ENCODE peak calls at places on chromosome 17, in six cellular contexts. C is fibroblast of lung, I is mammary epithelial cell, T is GM23338, O is H9, K is A549. M is an unnamed sample.

GRCh38 chr17:76076765-76077581 is 2.0 kb upstream of the ZACN start:
- DNase-seq in T (peak; percentile 77), K (no peak), C (no peak), I (peak; percentile 40), O (peak; percentile 74), M (no peak)

GRCh38 chr17:83019376-83019775 is 60.0 kb upstream of the METRNL start:
- DNase-seq in I (no peak), C (no peak), T (no peak), K (no peak), O (no peak), M (no peak)

GRCh38 chr17:37438141-37438540 is 31.5 kb downstream of the TADA2A start:
- DNase-seq in K (no peak), T (peak; percentile 65), O (no peak), C (no peak), I (no peak), M (peak; percentile 15)

GRCh38 chr17:69860142-69860680 is 214.8 kb upstream of the KCNJ16 start:
- DNase-seq in O (no peak), T (no peak), I (peak; percentile 51), C (no peak), K (no peak), M (no peak)

GRCh38 chr17:14471052-14471451 is 170.2 kb downstream of the HS3ST3B1 start:
- DNase-seq in T (no peak), I (peak; percentile 21), C (peak; percentile 43), K (peak; percentile 50), O (no peak), M (no peak)

GRCh38 chr17:77019955-77020379 is 120.8 kb upstream of the SEC14L1 start:
- DNase-seq in O (peak; percentile 68), C (no peak), K (no peak), T (peak; percentile 44), I (no peak), M (no peak)

GRCh38 chr17:79658811-79659207 is 48.0 kb upstream of the RBFOX3 start:
- DNase-seq in C (peak; percentile 5), K (peak; percentile 70), T (peak; percentile 85), I (no peak), O (peak; percentile 83), M (peak; percentile 12)

GRCh38 chr17:82424001-82424862 is 5.8 kb upstream of the OGFOD3 start:
- DNase-seq in I (peak; percentile 21), O (peak; percentile 69), C (peak; percentile 19), K (no peak), T (peak; percentile 86), M (peak; percentile 81)

GRCh38 chr17:83079766-83080616 is 582 bp downstream of the METRNL start:
- DNase-seq in C (no peak), K (peak; percentile 42), T (no peak), O (no peak), I (no peak), M (peak; percentile 41)

GRCh38 chr17:7034955-7035590 is 742 bp upstream of the SLC16A13 start:
- DNase-seq in O (no peak), C (no peak), I (no peak), K (no peak), T (no peak), M (peak; percentile 38)

GRCh38 chr17:64270885-64271284 is 7.8 kb upstream of the TEX2 start:
- DNase-seq in K (no peak), O (no peak), T (no peak), I (no peak), C (no peak), M (peak; percentile 41)

GRCh38 chr17:66331038-66331816 is 28.8 kb downstream of the PRKCA start:
- DNase-seq in K (no peak), C (no peak), I (no peak), T (no peak), O (no peak), M (no peak)

GRCh38 chr17:32875904-32876413 is 965 bp downstream of the MYO1D start:
- DNase-seq in K (no peak), C (peak; percentile 43), I (no peak), O (no peak), T (no peak), M (no peak)

GRCh38 chr17:65797809-65798208 is 236.4 kb upstream of the AXIN2 start:
- DNase-seq in K (no peak), I (no peak), C (no peak), T (peak; percentile 86), O (peak; percentile 65), M (peak; percentile 16)

GRCh38 chr17:82281502-82282238 is 8.2 kb upstream of the CSNK1D start:
- DNase-seq in I (peak; percentile 92), T (no peak), K (no peak), C (peak; percentile 47), O (no peak), M (no peak)

GRCh38 chr17:57211543-57211942 is 44.8 kb upstream of the MSI2 start:
- DNase-seq in C (peak; percentile 69), T (no peak), O (no peak), I (peak; percentile 79), K (peak; percentile 33), M (no peak)

GRCh38 chr17:16215965-16216316 is 607 bp upstream of the NCOR1 start:
- DNase-seq in I (no peak), C (no peak), T (peak; percentile 78), K (no peak), O (peak; percentile 81), M (peak; percentile 83)

GRCh38 chr17:75764711-75765421 is at the start of gene GALK1:
- DNase-seq in K (peak; percentile 81), T (peak; percentile 79), O (peak; percentile 86), I (peak; percentile 76), C (peak; percentile 64), M (peak; percentile 91)

GRCh38 chr17:78185981-78186688 is 717 bp downstream of the TK1 start:
- DNase-seq in O (no peak), T (no peak), K (peak; percentile 73), I (peak; percentile 41), C (no peak), M (peak; percentile 53)

GRCh38 chr17:66715745-66716156 is 119.2 kb upstream of the CACNG5 start:
- DNase-seq in T (peak; percentile 93), C (peak; percentile 61), K (peak; percentile 89), O (peak; percentile 62), I (peak; percentile 61), M (peak; percentile 81)

GRCh38 chr17:78924481-78925151 is 571 bp downstream of the TIMP2 start:
- DNase-seq in T (peak; percentile 81), I (no peak), C (peak; percentile 44), O (peak; percentile 73), K (no peak), M (no peak)

GRCh38 chr17:74474043-74474792 is 7.8 kb downstream of the CD300A start:
- DNase-seq in I (no peak), O (no peak), K (no peak), T (no peak), C (no peak), M (peak; percentile 94)

GRCh38 chr17:74471341-74471740 is 4.9 kb downstream of the CD300A start:
- DNase-seq in I (no peak), C (no peak), K (no peak), T (no peak), O (no peak), M (no peak)

GRCh38 chr17:74475189-74475588 is 8.8 kb downstream of the CD300A start:
- DNase-seq in C (no peak), I (no peak), K (no peak), O (no peak), T (no peak), M (no peak)

GRCh38 chr17:74472890-74473289 is 6.5 kb downstream of the CD300A start:
- DNase-seq in I (no peak), O (no peak), K (no peak), C (no peak), T (no peak), M (no peak)

GRCh38 chr17:74473294-74473693 is 6.9 kb downstream of the CD300A start:
- DNase-seq in C (no peak), O (no peak), I (no peak), T (no peak), K (no peak), M (no peak)
- H3K4me2 ChIP-seq in C (no peak overlapping the region), O (no peak overlapping the region), I (no peak overlapping the region), T (no peak overlapping the region), K (no peak overlapping the region), M (peak overlapping the region; percentile 73)

DNA sequence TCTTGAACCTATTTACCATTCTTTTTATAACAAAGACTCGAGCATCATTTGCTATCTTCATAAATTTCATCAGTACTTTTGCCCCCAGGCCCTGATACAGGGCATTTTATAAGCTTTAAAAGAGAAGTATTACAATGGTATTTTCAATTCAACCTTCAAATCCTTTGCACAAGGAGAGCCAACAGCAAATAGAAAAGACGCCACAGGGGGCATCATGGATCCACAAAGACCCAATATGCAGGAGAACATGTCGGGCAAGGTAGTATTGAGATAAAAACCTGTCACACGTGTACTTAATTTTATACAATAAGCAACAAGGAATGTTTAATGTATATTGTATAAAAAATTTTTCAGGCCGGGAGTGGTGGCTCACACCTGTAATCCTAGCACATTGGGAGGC is 10.2 kb downstream of the MAP3K14 start:
- DNase-seq in C (no peak), T (peak; percentile 44), K (no peak), I (no peak), O (no peak), M (no peak)
- TF ChIP-seq CTCF in C (no peak), T (peak; percentile 31), K (peak; percentile 21), I (no peak), O (peak; percentile 49), M (peak; percentile 61)

DNA sequence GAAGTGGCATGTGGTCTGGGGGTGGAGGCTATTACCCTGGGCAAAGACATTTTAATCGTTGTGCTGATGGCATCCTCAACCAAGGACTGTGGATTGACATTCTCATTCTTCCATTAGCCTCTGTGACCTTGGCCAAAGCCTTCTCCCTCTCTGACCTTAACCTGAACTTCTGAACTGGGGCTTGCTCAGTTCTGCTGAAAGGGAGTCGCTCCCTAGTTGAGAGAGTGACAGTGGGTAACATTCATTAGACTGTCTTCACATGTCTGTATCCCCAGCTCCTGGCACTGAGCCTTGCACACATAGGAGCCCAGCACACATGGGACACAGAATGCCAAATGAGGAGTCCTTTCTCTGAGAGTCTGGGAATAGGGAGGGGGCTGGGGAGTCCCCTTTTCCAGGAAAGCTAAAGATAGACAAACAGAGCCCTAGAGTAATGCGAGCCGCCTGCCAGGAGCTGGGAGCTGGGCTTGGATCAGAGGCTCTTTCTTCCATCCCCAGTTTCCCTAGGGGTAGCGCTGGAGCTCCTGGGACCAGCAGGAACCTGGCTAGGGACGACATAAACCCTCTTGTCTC is 2.6 kb downstream of the TAC4 start:
- DNase-seq in T (no peak), C (no peak), O (no peak), K (no peak), I (no peak), M (no peak)
- H3K4me2 ChIP-seq in T (no peak overlapping the region), C (no peak overlapping the region), O (no peak overlapping the region), K (no peak overlapping the region), I (no peak overlapping the region), M (no peak overlapping the region)

DNA sequence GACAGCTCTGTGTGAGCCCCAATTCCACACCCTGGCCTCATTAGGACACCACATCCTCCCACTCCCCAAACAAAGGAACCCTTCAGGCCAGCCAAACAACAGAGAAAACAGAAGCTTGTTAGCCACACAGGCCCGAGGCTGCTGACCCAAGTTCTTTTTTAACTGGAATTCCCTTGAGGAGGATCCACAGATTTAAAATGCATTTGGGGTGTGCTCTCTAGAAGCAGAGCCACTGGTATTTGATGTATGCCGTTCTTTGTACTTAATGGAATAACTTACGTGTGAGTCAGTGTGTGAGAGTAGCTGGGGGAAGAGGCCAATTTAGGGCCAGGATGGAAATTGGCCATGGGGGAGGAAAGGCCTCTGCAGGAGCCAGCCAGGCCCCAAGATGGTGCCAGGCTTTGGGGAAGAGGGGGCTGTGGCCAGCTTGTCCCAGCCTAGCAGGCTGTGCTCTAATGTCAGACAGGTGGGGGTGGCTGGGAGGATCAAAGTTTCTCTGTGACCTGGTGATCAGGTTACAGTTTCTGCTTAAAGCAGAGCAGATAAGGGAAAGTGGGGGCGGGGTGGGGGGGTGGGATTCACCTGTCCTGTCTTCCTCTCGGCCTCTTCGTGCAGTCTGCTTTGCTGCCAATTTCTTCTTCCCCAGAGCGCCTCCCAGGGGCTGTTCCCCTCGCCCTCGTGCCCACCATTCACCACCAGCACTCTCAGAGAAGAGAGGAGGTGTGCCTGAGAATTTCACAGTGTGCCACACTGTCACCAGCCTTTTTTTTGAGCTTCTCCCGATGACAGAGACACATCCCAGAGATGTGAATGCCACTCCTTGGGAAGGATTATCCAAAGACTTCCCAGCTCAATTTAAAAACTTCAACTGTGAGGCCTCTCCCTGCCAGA is 50.8 kb downstream of the TOM1L2 start:
- DNase-seq in C (peak; percentile 98), T (peak; percentile 90), K (peak; percentile 89), I (peak; percentile 93), O (peak; percentile 86), M (no peak)
- TF ChIP-seq CTCF in C (no peak), T (no peak), K (no peak), I (no peak), O (peak; percentile 27), M (no peak)